ENCODE peak calls at places on chromosomes 3 and 15, in ten cellular contexts. O, T, S, G, I, X, Z, A, D and P are unnamed samples.

GRCh38 chr15:82950746-82951370 is 1.7 kb downstream of the HOMER2 start:
- DNase-seq in O (no peak), T (no peak), S (no peak), G (no peak), I (no peak), X (no peak), Z (no peak), A (no peak), D (no peak), P (no peak)

GRCh38 chr15:47974724-47975123 is 146.1 kb upstream of the SLC24A5 start:
- DNase-seq in O (no peak), T (no peak), S (no peak), G (no peak), I (no peak), X (no peak), Z (no peak), A (no peak), D (no peak), P (no peak)

GRCh38 chr15:65285291-65286068 is 1.2 kb downstream of the PARP16 start:
- DNase-seq in O (no peak), T (no peak), S (no peak), G (no peak), I (no peak), X (no peak), Z (no peak), A (no peak), D (no peak), P (no peak)

GRCh38 chr15:92634046-92634445 is 21.5 kb downstream of the FAM174B start:
- DNase-seq in O (peak; percentile 28), T (no peak), S (no peak), G (peak; percentile 3), I (no peak), X (no peak), Z (no peak), A (no peak), D (no peak), P (no peak)

GRCh38 chr3:150348500-150348899 is 59.6 kb upstream of the TSC22D2 start:
- DNase-seq in O (no peak), T (no peak), S (peak; percentile 41), G (peak; percentile 39), I (peak; percentile 64), X (peak; percentile 64), Z (peak; percentile 64), A (peak; percentile 81), D (no peak), P (no peak)

GRCh38 chr3:67601919-67602608 is 52.3 kb downstream of the SUCLG2 start:
- DNase-seq in O (no peak), T (no peak), S (no peak), G (no peak), I (no peak), X (no peak), Z (no peak), A (no peak), D (no peak), P (no peak)

GRCh38 chr15:65330934-65331645 is 26.6 kb downstream of the RNU5B-1 start:
- DNase-seq in O (peak; percentile 55), T (no peak), S (no peak), G (no peak), I (no peak), X (no peak), Z (no peak), A (no peak), D (no peak), P (no peak)

GRCh38 chr15:71547066-71547465 is 263.3 kb upstream of the NR2E3 start:
- DNase-seq in O (no peak), T (no peak), S (no peak), G (peak; percentile 21), I (peak; percentile 11), X (no peak), Z (no peak), A (no peak), D (no peak), P (peak; percentile 33)

GRCh38 chr15:65789759-65790158 is 2.3 kb downstream of the DENND4A start:
- DNase-seq in O (no peak), T (no peak), S (no peak), G (no peak), I (no peak), X (no peak), Z (no peak), A (no peak), D (no peak), P (no peak)

GRCh38 chr3:32934150-32934742 is 17.2 kb upstream of the CCR4 start:
- DNase-seq in O (no peak), T (no peak), S (no peak), G (no peak), I (peak; percentile 40), X (peak; percentile 9), Z (no peak), A (no peak), D (peak; percentile 21), P (no peak)

GRCh38 chr3:165185707-165186327 is 10.4 kb downstream of the SLITRK3 start:
- DNase-seq in O (no peak), T (no peak), S (peak; percentile 64), G (peak; percentile 42), I (peak; percentile 80), X (peak; percentile 55), Z (no peak), A (no peak), D (no peak), P (peak; percentile 46)

GRCh38 chr3:177146646-177147045 is 50.6 kb downstream of the TBL1XR1 start:
- DNase-seq in O (no peak), T (no peak), S (no peak), G (no peak), I (no peak), X (no peak), Z (no peak), A (no peak), D (no peak), P (no peak)

GRCh38 chr15:93649691-93650235 is 560.8 kb upstream of the RGMA start:
- DNase-seq in O (no peak), T (no peak), S (no peak), G (no peak), I (no peak), X (no peak), Z (no peak), A (no peak), D (no peak), P (no peak)

GRCh38 chr3:9932843-9933560 is 632 bp upstream of the CRELD1 start:
- DNase-seq in O (peak; percentile 98), T (peak; percentile 81), S (peak; percentile 85), G (peak; percentile 89), I (peak; percentile 88), X (peak; percentile 70), Z (peak; percentile 36), A (peak; percentile 74), D (peak; percentile 66), P (peak; percentile 79)

GRCh38 chr3:140922634-140923033 is 19.0 kb upstream of the SLC25A36 start:
- DNase-seq in O (no peak), T (no peak), S (no peak), G (no peak), I (peak; percentile 23), X (no peak), Z (no peak), A (peak; percentile 30), D (no peak), P (no peak)

GRCh38 chr3:172305552-172305951 is 142.7 kb downstream of the GHSR start:
- DNase-seq in O (no peak), T (no peak), S (peak; percentile 62), G (no peak), I (no peak), X (no peak), Z (peak; percentile 54), A (peak; percentile 13), D (no peak), P (no peak)

GRCh38 chr3:15268033-15268631 is 62.1 kb downstream of the CAPN7 start:
- DNase-seq in O (peak; percentile 95), T (peak; percentile 90), S (peak; percentile 87), G (peak; percentile 88), I (peak; percentile 93), X (peak; percentile 72), Z (peak; percentile 17), A (peak; percentile 80), D (peak; percentile 91), P (peak; percentile 96)
- H3K4me1 ChIP-seq in O (peaks cover 83% of the 10 kb centered on the region), T (no peaks in the 10 kb centered on the region), S (peaks cover 10% of the 10 kb centered on the region), G (peaks cover 25% of the 10 kb centered on the region), I (peaks cover 24% of the 10 kb centered on the region), X (peaks cover 27% of the 10 kb centered on the region), Z (peaks cover 14% of the 10 kb centered on the region), A (peaks cover 21% of the 10 kb centered on the region), D (peaks cover 15% of the 10 kb centered on the region), P (peaks cover 54% of the 10 kb centered on the region)

DNA sequence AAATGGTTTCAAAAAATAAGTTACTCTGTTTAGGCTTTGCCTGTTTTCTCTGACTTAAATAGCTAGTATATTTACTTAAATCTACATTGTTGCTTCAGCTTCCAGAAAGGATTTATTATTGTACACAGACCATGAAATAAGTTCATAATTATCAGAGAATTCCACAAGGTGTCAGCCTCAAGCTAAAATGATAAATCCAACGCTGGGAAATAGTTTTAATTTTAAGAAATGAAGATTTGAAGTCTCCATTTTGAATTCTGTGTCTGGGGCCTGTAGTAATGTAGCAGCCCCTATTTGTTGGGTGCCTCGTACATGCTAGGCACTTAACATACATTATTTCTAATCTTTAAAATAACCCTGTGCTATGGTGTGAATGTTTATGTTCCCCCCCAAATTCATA is 92.6 kb upstream of the KCNMB2 start:
- DNase-seq in O (no peak), T (no peak), S (no peak), G (no peak), I (peak; percentile 35), X (no peak), Z (no peak), A (no peak), D (no peak), P (no peak)
- TF ChIP-seq CTCF in O (no peak), T (no peak), S (no peak), G (no peak), I (peak; percentile 29), X (peak; percentile 43), Z (no peak), A (no peak), D (peak; percentile 26), P (no peak)

DNA sequence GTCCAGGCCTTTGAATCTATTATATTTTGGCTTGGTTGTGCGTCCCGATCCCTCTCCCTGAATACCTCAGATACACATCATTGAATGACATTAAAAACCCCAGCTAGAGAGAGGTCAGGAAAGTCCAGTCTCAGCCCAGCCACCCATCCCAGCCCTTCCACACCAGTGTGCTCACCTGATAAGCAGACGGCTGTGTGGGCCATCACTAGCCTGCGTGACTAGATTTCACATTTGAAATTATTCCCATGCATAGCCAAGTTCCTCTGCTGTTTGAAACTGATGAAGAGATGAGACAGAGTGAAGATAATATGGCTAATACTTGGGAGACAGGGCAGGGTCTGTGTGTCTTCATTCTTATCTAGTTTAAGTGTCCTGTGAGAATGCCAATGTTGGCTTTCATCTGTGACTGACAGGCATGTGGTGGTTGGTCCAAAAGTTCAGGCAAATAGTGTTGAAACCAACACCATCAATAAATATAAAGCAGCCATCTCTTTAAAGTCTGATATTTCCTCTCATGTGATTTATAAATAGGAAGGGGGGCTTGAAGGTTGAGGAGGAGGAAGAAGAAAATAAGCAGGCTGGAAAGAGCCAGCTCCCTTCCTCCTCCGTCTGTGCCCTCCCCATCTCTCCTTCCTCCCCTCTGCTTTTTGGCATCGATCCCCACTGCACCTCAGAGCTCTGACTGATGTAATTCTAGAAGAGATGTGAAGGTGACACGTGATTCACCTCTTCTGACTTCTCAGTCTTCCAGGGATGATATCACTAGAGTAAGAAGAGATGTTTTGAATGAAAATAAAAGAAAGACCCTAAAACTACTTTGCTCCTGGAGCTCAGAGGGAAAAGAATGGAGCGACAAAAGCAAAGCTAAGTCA is 5.1 kb downstream of the FAM43A start:
- DNase-seq in O (no peak), T (no peak), S (no peak), G (peak; percentile 78), I (no peak), X (no peak), Z (no peak), A (no peak), D (no peak), P (no peak)
- H3K4me3 ChIP-seq in O (no peak overlapping the region), T (no peak overlapping the region), S (no peak overlapping the region), G (no peak overlapping the region), I (no peak overlapping the region), X (no peak overlapping the region), Z (no peak overlapping the region), A (no peak overlapping the region), D (no peak overlapping the region), P (no peak overlapping the region)

GRCh38 chr15:67828379-67828968 is 3.2 kb downstream of the SKOR1 start:
- DNase-seq in O (peak; percentile 48), T (no peak), S (no peak), G (no peak), I (no peak), X (no peak), Z (no peak), A (no peak), D (no peak), P (no peak)
- H3K4me1 ChIP-seq in O (peaks cover 81% of the 10 kb centered on the region), T (no peaks in the 10 kb centered on the region), S (peaks cover 67% of the 10 kb centered on the region), G (no peaks in the 10 kb centered on the region), I (peaks cover 22% of the 10 kb centered on the region), X (no peaks in the 10 kb centered on the region), Z (peaks cover 9% of the 10 kb centered on the region), A (peaks cover 22% of the 10 kb centered on the region), D (peaks cover 3% of the 10 kb centered on the region), P (peaks cover 53% of the 10 kb centered on the region)